ENCODE peak calls at places on chromosomes 2 and 18, in five cellular contexts. Y, N, E, B and Q are unnamed samples.

GRCh38 chr2:18200771-18201170 is 322.3 kb downstream of the KCNS3 start:
- DNase-seq in N (no peak), E (no peak), B (no peak), Y (no peak), Q (no peak)

GRCh38 chr2:30796723-30797122 is 10.5 kb downstream of the CAPN13 start:
- DNase-seq in Y (no peak), E (no peak), N (no peak), B (no peak), Q (no peak)

GRCh38 chr2:121350884-121351283 is 65.9 kb upstream of the TFCP2L1 start:
- DNase-seq in Y (no peak), N (no peak), E (no peak), B (no peak), Q (no peak)

GRCh38 chr18:13893418-13893760 is 21.9 kb downstream of the MC2R start:
- DNase-seq in B (no peak), Y (no peak), N (no peak), E (no peak), Q (no peak)

GRCh38 chr18:23317975-23318675 is 135.0 kb upstream of the RIOK3 start:
- DNase-seq in B (no peak), N (no peak), E (no peak), Y (no peak), Q (no peak)

GRCh38 chr2:73260338-73260984 is 23.8 kb downstream of the FBXO41 start:
- DNase-seq in Y (peak; percentile 85), E (no peak), B (no peak), N (peak; percentile 64), Q (no peak)

GRCh38 chr18:42446195-42446594 is 491.2 kb downstream of the PIK3C3 start:
- DNase-seq in Y (no peak), N (no peak), E (no peak), B (no peak), Q (no peak)

GRCh38 chr18:26479065-26479685 is 69.2 kb downstream of the KCTD1 start:
- DNase-seq in E (no peak), Y (no peak), B (no peak), N (no peak), Q (no peak)

GRCh38 chr2:160432633-160433032 is 61.0 kb downstream of the RBMS1 start:
- DNase-seq in Y (no peak), E (no peak), B (no peak), N (no peak), Q (no peak)

GRCh38 chr2:43569921-43570320 is 25.9 kb downstream of the THADA start:
- DNase-seq in N (no peak), B (no peak), E (no peak), Y (no peak), Q (no peak)

GRCh38 chr2:135245055-135245454 is 193.0 kb downstream of the RAB3GAP1 start:
- DNase-seq in E (no peak), N (no peak), Y (no peak), B (no peak), Q (no peak)

GRCh38 chr2:134818321-134818720 is 20.1 kb upstream of the ACMSD start:
- DNase-seq in E (no peak), B (no peak), Y (peak; percentile 3), N (no peak), Q (no peak)

GRCh38 chr2:69163109-69163508 is 150.1 kb downstream of the ANTXR1 start:
- DNase-seq in B (no peak), E (no peak), N (no peak), Y (peak; percentile 47), Q (no peak)

GRCh38 chr18:80200171-80200931 is 47.0 kb downstream of the PARD6G start:
- DNase-seq in B (no peak), Y (no peak), N (no peak), E (no peak), Q (no peak)

GRCh38 chr2:137165968-137166367 is 400.6 kb downstream of the THSD7B start:
- DNase-seq in E (no peak), B (no peak), Y (no peak), N (no peak), Q (no peak)

GRCh38 chr2:74474899-74475298 is 2.4 kb upstream of the MRPL53 start:
- DNase-seq in N (no peak), B (peak; percentile 69), Y (no peak), E (no peak), Q (no peak)

GRCh38 chr2:74474481-74474880 is 2.0 kb upstream of the MRPL53 start:
- DNase-seq in E (no peak), N (no peak), Y (no peak), B (peak; percentile 69), Q (no peak)

GRCh38 chr2:74471332-74472065 is 981 bp downstream of the MRPL53 start:
- DNase-seq in N (no peak), E (no peak), Y (peak; percentile 22), B (peak; percentile 61), Q (no peak)

GRCh38 chr2:74472945-74473258 is 422 bp upstream of the MRPL53 start:
- DNase-seq in B (no peak), Y (no peak), N (no peak), E (no peak), Q (no peak)

DNA sequence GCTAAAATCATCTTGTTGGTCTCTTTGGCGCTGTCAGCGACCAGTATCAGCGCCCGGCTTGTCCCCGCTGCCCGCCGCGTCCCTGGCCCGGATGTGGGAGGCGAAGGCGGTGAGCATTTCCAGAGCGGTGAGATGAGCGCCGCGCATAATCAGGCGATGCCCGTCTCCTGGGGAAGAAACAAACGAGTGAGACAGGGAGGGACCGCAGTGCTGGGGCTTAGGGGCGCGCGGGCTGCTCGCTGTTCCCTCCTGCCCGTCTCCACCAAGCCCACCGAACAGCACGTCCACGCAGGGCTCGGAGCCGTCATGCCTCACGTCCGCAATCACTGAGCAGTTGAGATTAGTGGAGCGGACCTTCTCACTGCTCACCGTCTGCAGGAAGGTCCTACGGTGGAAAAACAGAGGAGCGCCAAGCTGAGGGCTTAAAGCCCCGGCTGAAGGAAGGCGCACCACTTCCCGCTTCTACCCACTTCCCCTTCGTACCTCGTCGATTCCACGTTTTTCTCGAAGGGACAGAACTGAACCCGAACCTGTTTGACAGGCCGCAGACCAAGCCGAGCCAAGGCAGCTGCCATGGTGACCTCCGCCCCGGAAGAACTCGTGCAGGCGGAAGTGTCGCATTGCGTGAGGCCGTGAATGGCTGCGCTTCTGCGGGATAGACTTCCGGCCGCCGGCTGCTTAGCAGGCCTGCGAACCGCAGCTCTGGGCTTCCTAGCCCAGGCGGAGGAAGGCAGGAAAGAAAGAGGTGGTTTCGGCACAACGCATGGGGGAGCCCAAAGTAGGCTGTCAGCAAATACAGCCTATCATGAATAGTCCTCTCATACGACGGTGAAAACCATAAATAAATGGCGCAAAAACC is at the start of gene MRPL53:
- DNase-seq in N (peak; percentile 94), Y (peak; percentile 96), B (peak; percentile 98), E (peak; percentile 84), Q (peak; percentile 92)
- TF ChIP-seq POLR2A in N (peak; percentile 82), Y (peak; percentile 60), B (peak; percentile 92), E (peak; percentile 80), Q (peak; percentile 70)

GRCh38 chr2:85178980-85179411 is 45.8 kb downstream of the TCF7L1 start:
- DNase-seq in E (no peak), B (no peak), Y (no peak), N (no peak), Q (no peak)
- H3K4me1 ChIP-seq in E (peaks cover 58% of the 10 kb centered on the region), B (peaks cover 8% of the 10 kb centered on the region), Y (no peaks in the 10 kb centered on the region), N (peaks cover 3% of the 10 kb centered on the region), Q (peaks cover under 1% of the 10 kb centered on the region)

GRCh38 chr2:112048236-112048592 is 6.9 kb upstream of the TMEM87B start:
- DNase-seq in N (no peak), B (no peak), E (no peak), Y (no peak), Q (no peak)
- H3K4me3 ChIP-seq in N (no peak overlapping the region), B (no peak overlapping the region), E (no peak overlapping the region), Y (no peak overlapping the region), Q (no peak overlapping the region)

GRCh38 chr2:84960157-84960506 is 10.8 kb upstream of the KCMF1 start:
- DNase-seq in Y (no peak), B (no peak), N (no peak), E (no peak), Q (no peak)
- TF ChIP-seq POLR2A in Y (no peak), B (no peak), N (no peak), E (peak; percentile 9), Q (no peak)

DNA sequence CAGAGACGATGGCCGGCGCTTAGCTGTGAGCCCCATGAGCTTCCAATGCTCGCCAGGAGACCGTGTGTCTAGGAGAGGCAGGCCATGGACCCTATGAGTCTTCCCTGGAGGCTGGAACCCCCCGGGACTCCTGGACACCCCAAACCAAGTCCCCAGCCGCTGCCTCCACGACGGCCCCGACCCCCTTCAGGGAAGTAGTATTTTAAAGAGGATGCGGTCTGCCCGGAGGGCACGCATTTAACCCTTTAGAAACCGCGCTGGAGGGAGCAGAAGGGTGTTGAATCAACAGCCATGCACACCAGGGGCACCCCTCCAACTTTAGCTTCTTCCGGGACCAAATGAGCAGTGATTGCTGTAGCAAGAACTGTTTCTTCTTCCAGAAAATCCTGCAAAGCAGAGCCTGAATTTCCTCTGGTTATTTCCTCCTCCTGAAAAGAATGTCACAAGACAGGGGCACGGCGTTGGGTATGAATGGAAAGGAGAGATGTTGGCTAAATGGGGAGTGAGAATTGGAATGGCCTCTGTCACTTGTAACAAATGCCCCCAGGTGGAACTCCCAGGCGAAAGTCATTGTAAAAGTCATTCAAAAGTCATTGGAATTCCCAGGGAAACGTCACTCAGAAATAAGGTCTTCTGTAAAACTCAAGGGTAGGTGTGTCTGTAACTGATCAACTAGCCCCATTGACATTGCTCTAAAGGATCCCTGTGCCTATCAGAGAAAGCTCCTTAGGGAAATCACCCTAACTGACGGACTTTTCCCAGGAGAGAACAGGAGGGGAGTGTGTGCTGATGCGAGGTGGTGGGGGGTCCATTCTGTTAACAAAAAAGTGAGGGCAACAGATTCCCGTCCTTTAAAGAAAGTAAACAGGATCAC is 5.8 kb upstream of the GBX2 start:
- DNase-seq in N (no peak), B (no peak), Y (no peak), E (no peak), Q (no peak)
- H3K4me1 ChIP-seq in N (no peaks in the 10 kb centered on the region), B (no peaks in the 10 kb centered on the region), Y (peaks cover 5% of the 10 kb centered on the region), E (peaks cover 56% of the 10 kb centered on the region), Q (peaks cover 4% of the 10 kb centered on the region)

GRCh38 chr2:75020476-75020875 is 62.0 kb downstream of the POLE4 start:
- DNase-seq in E (no peak), B (no peak), Y (no peak), N (no peak), Q (no peak)

GRCh38 chr2:75022516-75022915 is 64.1 kb downstream of the POLE4 start:
- DNase-seq in N (no peak), B (no peak), E (no peak), Y (no peak), Q (no peak)

GRCh38 chr2:75025216-75025615 is 66.8 kb downstream of the POLE4 start:
- DNase-seq in B (no peak), Y (no peak), E (no peak), N (no peak), Q (no peak)

GRCh38 chr2:75018162-75018561 is 59.7 kb downstream of the POLE4 start:
- DNase-seq in B (no peak), E (no peak), Y (peak; percentile 19), N (no peak), Q (no peak)

GRCh38 chr2:75021672-75022071 is 63.2 kb downstream of the POLE4 start:
- DNase-seq in B (no peak), N (no peak), E (no peak), Y (no peak), Q (no peak)
- H3K4me3 ChIP-seq in B (no peak overlapping the region), N (no peak overlapping the region), E (no peak overlapping the region), Y (no peak overlapping the region), Q (no peak overlapping the region)

GRCh38 chr18:59468821-59469220 is 109.8 kb upstream of the LMAN1 start:
- DNase-seq in N (no peak), Y (no peak), E (no peak), B (no peak), Q (no peak)
- TF ChIP-seq POLR2A in N (no peak), Y (no peak), E (no peak), B (no peak), Q (no peak)